ENCODE peak calls at places on chromosomes 11 and 22, in seven cellular contexts. G is fibroblast of lung; Q is thoracic aorta; V is naive thymus-derived CD4-positive, alpha-beta T cell; S is tibial nerve; H is ovary; A is WERI-Rb-1. U is an unnamed sample.

GRCh38 chr11:8686325-8686724 is 3.7 kb downstream of the RPL27A start:
- DNase-seq in S (no peak), V (no peak), A (no peak), Q (no peak), H (no peak), G (no peak), U (no peak)

GRCh38 chr11:73262851-73263495 is 9.2 kb upstream of the P2RY6 start:
- DNase-seq in G (peak; percentile 40), H (no peak), Q (no peak), S (no peak), V (no peak), A (no peak), U (no peak)

GRCh38 chr11:65427691-65428577 is 5.3 kb downstream of the NEAT1 start:
- DNase-seq in Q (no peak), V (no peak), H (peak; percentile 53), G (peak; percentile 61), S (no peak), A (no peak), U (no peak)

GRCh38 chr11:41316726-41317125 is 142.7 kb downstream of the LRRC4C start:
- DNase-seq in V (no peak), S (no peak), Q (no peak), H (no peak), A (no peak), G (peak; percentile 95), U (no peak)

GRCh38 chr11:70372076-70372475 is 26.3 kb upstream of the CTTN start:
- DNase-seq in Q (no peak), H (no peak), V (no peak), G (no peak), S (no peak), A (no peak), U (no peak)

GRCh38 chr11:109597336-109597735 is 175.3 kb downstream of the C11orf87 start:
- DNase-seq in H (no peak), G (no peak), V (no peak), A (no peak), S (no peak), Q (no peak), U (no peak)

GRCh38 chr11:118908931-118909618 is 16.7 kb downstream of the BCL9L start:
- DNase-seq in A (peak; percentile 99), H (peak; percentile 92), S (peak; percentile 77), Q (no peak), V (no peak), G (peak; percentile 93), U (peak; percentile 86)

GRCh38 chr11:126468102-126468521 is 112.6 kb downstream of the ST3GAL4 start:
- DNase-seq in A (no peak), H (no peak), Q (no peak), S (no peak), V (no peak), G (no peak), U (peak; percentile 66)

GRCh38 chr11:115525600-115526006 is 21.4 kb upstream of the CADM1 start:
- DNase-seq in S (no peak), A (no peak), H (no peak), Q (no peak), V (no peak), G (no peak), U (no peak)

GRCh38 chr11:134034496-134035381 is 34.1 kb upstream of the JAM3 start:
- DNase-seq in Q (no peak), G (peak; percentile 22), A (no peak), V (no peak), H (no peak), S (no peak), U (no peak)

GRCh38 chr22:46537221-46537945 is at the start of gene CELSR1:
- DNase-seq in V (no peak), A (peak; percentile 45), Q (no peak), G (peak; percentile 67), S (no peak), H (no peak), U (peak; percentile 97)

GRCh38 chr22:46539169-46539568 is 1.7 kb upstream of the CELSR1 start:
- DNase-seq in A (no peak), G (no peak), Q (no peak), S (no peak), V (no peak), H (no peak), U (no peak)

GRCh38 chr22:46536559-46537220 is 730 bp downstream of the CELSR1 start:
- DNase-seq in G (no peak), Q (no peak), H (no peak), V (no peak), A (no peak), S (no peak), U (peak; percentile 88)

GRCh38 chr22:46538816-46539163 is 1.4 kb upstream of the CELSR1 start:
- DNase-seq in G (peak; percentile 71), Q (no peak), S (no peak), H (no peak), V (no peak), A (no peak), U (no peak)

GRCh38 chr22:46537946-46538815 is 761 bp upstream of the CELSR1 start:
- DNase-seq in S (no peak), A (peak; percentile 58), G (peak; percentile 65), V (no peak), Q (no peak), H (no peak), U (peak; percentile 85)
- H3K27me3 ChIP-seq in S (no peaks in the 10 kb centered on the region), A (peaks cover 13% of the 10 kb centered on the region), G (no peaks in the 10 kb centered on the region), V (no peaks in the 10 kb centered on the region), Q (peaks cover 9% of the 10 kb centered on the region), H (no peaks in the 10 kb centered on the region), U (peaks cover 33% of the 10 kb centered on the region)

GRCh38 chr22:46140989-46141928 is 9.1 kb upstream of the PPARA start:
- DNase-seq in A (no peak), H (no peak), V (no peak), Q (no peak), S (no peak), G (no peak), U (no peak)

GRCh38 chr22:46137218-46137766 is 13.0 kb upstream of the PPARA start:
- DNase-seq in G (no peak), A (no peak), H (no peak), Q (no peak), V (no peak), S (no peak), U (no peak)

GRCh38 chr22:46138058-46138797 is 12.1 kb upstream of the PPARA start:
- DNase-seq in S (no peak), A (no peak), G (no peak), H (no peak), Q (no peak), V (no peak), U (peak; percentile 28)

GRCh38 chr22:46142548-46143490 is 7.5 kb upstream of the PPARA start:
- DNase-seq in G (no peak), A (no peak), S (no peak), V (no peak), Q (no peak), H (peak; percentile 38), U (no peak)

GRCh38 chr22:46139895-46140350 is 10.4 kb upstream of the PPARA start:
- DNase-seq in S (no peak), A (no peak), V (no peak), Q (no peak), H (peak; percentile 81), G (no peak), U (no peak)
- H3K4me3 ChIP-seq in S (no peak overlapping the region), A (no peak overlapping the region), V (no peak overlapping the region), Q (no peak overlapping the region), H (no peak overlapping the region), G (no peak overlapping the region), U (no peak overlapping the region)

GRCh38 chr11:94960488-94960887 is 12.9 kb downstream of the CWC15 start:
- DNase-seq in G (no peak), A (no peak), H (no peak), V (no peak), Q (no peak), S (no peak), U (no peak)
- H3K36me3 ChIP-seq in G (peaks cover 2% of the 10 kb centered on the region), A (peaks cover 43% of the 10 kb centered on the region), H (no peaks in the 10 kb centered on the region), V (peaks cover 64% of the 10 kb centered on the region), Q (peaks cover 43% of the 10 kb centered on the region), S (peaks cover 93% of the 10 kb centered on the region), U (peaks cover 11% of the 10 kb centered on the region)

DNA sequence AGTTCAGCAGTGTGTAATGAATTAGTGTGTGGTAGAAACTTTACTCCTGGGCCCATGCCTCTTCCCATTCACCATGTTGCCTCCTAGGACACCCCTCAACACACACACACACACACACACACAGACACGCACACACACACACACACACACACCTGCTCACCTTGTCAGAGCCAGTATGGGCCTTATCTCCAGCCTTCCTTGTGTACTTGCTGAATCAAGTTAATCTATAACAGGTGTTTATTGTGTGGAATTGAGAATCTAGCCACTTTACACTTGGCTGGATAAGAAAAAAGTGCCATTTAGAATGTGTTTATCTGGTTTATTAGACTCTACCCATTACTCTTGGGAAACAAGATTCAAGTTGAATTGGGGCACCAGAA is 14.5 kb upstream of the ZDHHC13 start:
- DNase-seq in A (no peak), H (no peak), S (no peak), Q (no peak), V (no peak), G (no peak), U (no peak)
- H3K27me3 ChIP-seq in A (peaks cover 25% of the 10 kb centered on the region), H (no peaks in the 10 kb centered on the region), S (no peaks in the 10 kb centered on the region), Q (no peaks in the 10 kb centered on the region), V (no peaks in the 10 kb centered on the region), G (peaks cover 16% of the 10 kb centered on the region), U (no peaks in the 10 kb centered on the region)

U was measured in H7.